ENCODE peak calls at places on chromosomes 4 and X, in seven cellular contexts. Z, H, P, S, B, L and Q are unnamed samples.

GRCh38 chrX:15854080-15854655 is 445 bp downstream of the AP1S2 start:
- DNase-seq in P (peak; percentile 14), L (no peak), S (peak; percentile 42), B (peak; percentile 29), H (peak; percentile 39), Z (peak; percentile 47), Q (no peak)

GRCh38 chr4:112321768-112322684 is 24.9 kb downstream of the ALPK1 start:
- DNase-seq in H (peak; percentile 65), B (peak; percentile 54), S (peak; percentile 71), Z (peak; percentile 53), P (peak; percentile 48), L (peak; percentile 45), Q (peak; percentile 75)

GRCh38 chrX:23784487-23785301 is 1.7 kb downstream of the SAT1 start:
- DNase-seq in H (no peak), L (no peak), B (no peak), S (no peak), P (no peak), Z (peak; percentile 81), Q (peak; percentile 82)

GRCh38 chr4:81106150-81106549 is 75.6 kb downstream of the BMP3 start:
- DNase-seq in H (no peak), Z (no peak), P (no peak), L (no peak), B (no peak), S (no peak), Q (no peak)

GRCh38 chr4:92303621-92304027 is at the start of gene GRID2:
- DNase-seq in S (peak; percentile 60), L (peak; percentile 54), P (no peak), H (no peak), Z (no peak), B (no peak), Q (peak; percentile 8)

GRCh38 chr4:75004755-75005668 is 72.1 kb downstream of the PARM1 start:
- DNase-seq in P (no peak), B (no peak), S (no peak), Z (peak; percentile 45), L (no peak), H (peak; percentile 51), Q (no peak)

GRCh38 chr4:8106451-8107025 is 52.1 kb downstream of the ABLIM2 start:
- DNase-seq in P (no peak), L (no peak), B (no peak), S (no peak), Z (no peak), H (no peak), Q (no peak)

GRCh38 chr4:12360391-12360790 is 931.7 kb upstream of the HS3ST1 start:
- DNase-seq in S (no peak), B (no peak), H (no peak), Z (peak; percentile 4), L (no peak), P (no peak), Q (peak; percentile 73)

GRCh38 chr4:151797131-151797530 is 36.3 kb upstream of the GATB start:
- DNase-seq in H (peak; percentile 34), L (no peak), Z (no peak), S (no peak), P (no peak), B (peak; percentile 33), Q (no peak)